ENCODE peak calls at places on chromosomes 12 and 14, in ten cellular contexts. G is spleen; B is DMS79 treated with DMSO at 0.1 percent for 48 hours; D is neural crest cell; H is naive thymus-derived CD8-positive, alpha-beta T cell; M is fibroblast of the conjunctiva; F is suprapubic skin; W is activated effector memory CD4-positive, alpha-beta T cell treated with Interleukin-2 at 50 U/mL for 16 hours; A is stimulated activated CD4-positive, alpha-beta T cell treated with anti-CD3 and anti-CD28 coated beads, Interleukin-2, amount 100 ng/mL, for 24 hours; I is astrocyte of the cerebellum. J is an unnamed sample.

GRCh38 chr14:58923751-58924405 is 264.6 kb upstream of the DAAM1 start:
- DNase-seq in A (no peak), G (no peak), D (no peak), B (no peak), M (no peak), F (no peak), W (no peak), I (no peak), H (no peak), J (no peak)

GRCh38 chr12:117832459-117833457 is 136.0 kb downstream of the KSR2 start:
- DNase-seq in G (no peak), W (no peak), H (no peak), F (no peak), B (no peak), I (no peak), D (no peak), A (no peak), M (no peak), J (no peak)

GRCh38 chr14:99677231-99677891 is 6.7 kb upstream of the CYP46A1 start:
- DNase-seq in I (no peak), H (peak; percentile 52), A (no peak), B (no peak), D (no peak), G (no peak), M (no peak), W (no peak), F (peak; percentile 58), J (no peak)

GRCh38 chr12:22333186-22333745 is 1.2 kb downstream of the ST8SIA1 start:
- DNase-seq in D (no peak), M (no peak), B (no peak), A (no peak), W (no peak), G (peak; percentile 54), H (no peak), F (no peak), I (no peak), J (no peak)

GRCh38 chr14:100628225-100628624 is 41.0 kb upstream of the BEGAIN start:
- DNase-seq in G (no peak), A (no peak), F (no peak), I (no peak), W (no peak), M (no peak), D (no peak), H (no peak), B (no peak), J (no peak)

GRCh38 chr12:117466677-117467362 is 105.4 kb upstream of the NOS1 start:
- DNase-seq in B (no peak), G (no peak), F (no peak), I (no peak), M (no peak), A (no peak), H (no peak), D (no peak), W (no peak), J (no peak)

GRCh38 chr12:24421759-24422158 is 472.3 kb upstream of the SOX5 start:
- DNase-seq in H (no peak), B (no peak), F (no peak), D (no peak), M (no peak), G (no peak), A (no peak), I (no peak), W (no peak), J (no peak)

GRCh38 chr12:45518516-45519235 is 210.8 kb upstream of the ARID2 start:
- DNase-seq in I (no peak), D (no peak), F (no peak), G (no peak), A (peak; percentile 42), M (no peak), H (peak; percentile 72), W (peak; percentile 30), B (no peak), J (peak; percentile 13)

GRCh38 chr12:54360717-54361456 is 3.4 kb downstream of the GPR84 start:
- DNase-seq in A (peak; percentile 67), W (peak; percentile 30), M (peak; percentile 68), F (no peak), H (peak; percentile 74), G (peak; percentile 86), B (peak; percentile 7), I (peak; percentile 77), D (peak; percentile 88), J (no peak)

GRCh38 chr12:100926669-100927248 is 132.2 kb downstream of the ANO4 start:
- DNase-seq in M (no peak), H (no peak), A (no peak), W (no peak), G (no peak), B (no peak), F (no peak), D (peak; percentile 6), I (peak; percentile 18), J (no peak)

GRCh38 chr12:50488801-50489200 is 16.0 kb upstream of the DIP2B start:
- DNase-seq in W (no peak), D (no peak), F (no peak), A (no peak), H (no peak), B (no peak), M (no peak), I (no peak), G (no peak), J (no peak)

GRCh38 chr12:52413202-52413601 is 7.1 kb upstream of the KRT82 start:
- DNase-seq in H (peak; percentile 7), D (no peak), W (no peak), M (no peak), B (no peak), I (no peak), F (no peak), A (no peak), G (peak; percentile 14), J (no peak)

GRCh38 chr12:79546461-79547043 is 144.2 kb downstream of the PAWR start:
- DNase-seq in I (no peak), F (no peak), D (no peak), H (no peak), A (no peak), G (no peak), M (no peak), B (no peak), W (no peak), J (no peak)

GRCh38 chr12:121530600-121531355 is 50.0 kb downstream of the KDM2B start:
- DNase-seq in A (peak; percentile 69), H (peak; percentile 86), D (no peak), M (peak; percentile 35), W (peak; percentile 53), G (peak; percentile 93), F (peak; percentile 78), I (peak; percentile 20), B (no peak), J (no peak)

GRCh38 chr12:62716866-62717477 is 218.0 kb downstream of the PPM1H start:
- DNase-seq in D (no peak), F (no peak), W (no peak), G (no peak), M (no peak), H (no peak), B (no peak), I (no peak), A (no peak), J (no peak)

GRCh38 chr12:81627336-81628189 is 131.6 kb downstream of the PPFIA2 start:
- DNase-seq in H (no peak), I (peak; percentile 49), B (peak; percentile 25), G (no peak), A (no peak), D (no peak), W (no peak), F (no peak), M (peak; percentile 32), J (no peak)

GRCh38 chr12:52413787-52414345 is 7.7 kb upstream of the KRT82 start:
- DNase-seq in D (no peak), M (no peak), B (no peak), A (no peak), F (no peak), I (no peak), W (no peak), H (no peak), G (peak; percentile 47), J (no peak)